ENCODE peak calls at places on chromosomes 11 and 22, in eight cellular contexts. T is progenitor cell of endocrine pancreas, Q is sigmoid colon, S is left lung, C is GM23338, M is H1, E is GM12865, D is mesothelial cell of epicardium. K is an unnamed sample.

GRCh38 chr11:65854871-65855837 is 2.8 kb downstream of the CFL1 start:
- DNase-seq in E (peak; percentile 1), D (peak; percentile 34), T (no peak), M (no peak), C (no peak), Q (peak; percentile 68), S (no peak), K (no peak)

GRCh38 chr11:73787051-73787642 is 527 bp upstream of the MRPL48 start:
- DNase-seq in Q (no peak), M (no peak), T (no peak), S (no peak), D (no peak), E (no peak), C (no peak), K (no peak)

GRCh38 chr11:79025622-79026021 is 415.2 kb downstream of the TENM4 start:
- DNase-seq in T (no peak), Q (no peak), E (no peak), M (no peak), C (peak; percentile 53), S (no peak), D (no peak), K (no peak)

GRCh38 chr22:45445031-45445710 is 31.7 kb downstream of the RIBC2 start:
- DNase-seq in D (no peak), S (no peak), C (no peak), M (no peak), T (no peak), Q (no peak), E (no peak), K (no peak)

GRCh38 chr11:36469063-36469462 is 41.0 kb downstream of the TRAF6 start:
- DNase-seq in M (peak; percentile 94), C (peak; percentile 93), S (no peak), D (no peak), T (no peak), E (no peak), Q (no peak), K (peak; percentile 58)

GRCh38 chr11:12723410-12724297 is 49.4 kb downstream of the TEAD1 start:
- DNase-seq in T (no peak), Q (no peak), E (no peak), M (no peak), C (peak; percentile 85), S (no peak), D (no peak), K (no peak)

GRCh38 chr11:68839953-68840641 is 1.6 kb downstream of the CPT1A start:
- DNase-seq in Q (no peak), S (no peak), T (no peak), D (no peak), C (peak; percentile 76), M (no peak), E (peak; percentile 74), K (no peak)

GRCh38 chr11:61885166-61885778 is 6.1 kb downstream of the FADS3 start:
- DNase-seq in M (peak; percentile 45), S (no peak), Q (no peak), T (no peak), E (no peak), D (no peak), C (no peak), K (no peak)

GRCh38 chr22:28514314-28514713 is 165.3 kb downstream of the TTC28 start:
- DNase-seq in Q (no peak), D (no peak), S (no peak), C (no peak), T (no peak), M (no peak), E (no peak), K (no peak)

GRCh38 chr22:47002692-47003091 is 240.2 kb downstream of the TBC1D22A start:
- DNase-seq in M (no peak), D (no peak), E (no peak), S (no peak), C (no peak), T (no peak), Q (peak; percentile 34), K (no peak)

GRCh38 chr11:116928102-116928777 is 90.8 kb upstream of the APOA1 start:
- DNase-seq in C (no peak), T (no peak), E (peak; percentile 68), M (no peak), Q (no peak), S (no peak), D (no peak), K (no peak)

GRCh38 chr11:73971175-73971719 is 11.4 kb downstream of the UCP2 start:
- DNase-seq in M (no peak), C (no peak), Q (no peak), E (peak; percentile 30), S (no peak), D (no peak), T (no peak), K (no peak)

GRCh38 chr22:47739616-47740015 is 977.2 kb downstream of the TBC1D22A start:
- DNase-seq in S (no peak), M (no peak), T (no peak), D (no peak), C (no peak), Q (no peak), E (no peak), K (no peak)

GRCh38 chr11:129770993-129771392 is 44.7 kb upstream of the TMEM45B start:
- DNase-seq in E (no peak), T (no peak), C (no peak), M (no peak), S (no peak), D (no peak), Q (no peak), K (no peak)

GRCh38 chr11:96037267-96037990 is 113.5 kb upstream of the MTMR2 start:
- DNase-seq in M (no peak), S (no peak), C (no peak), E (no peak), D (no peak), T (no peak), Q (no peak), K (no peak)

GRCh38 chr11:134397304-134398078 is 14.6 kb downstream of the B3GAT1 start:
- DNase-seq in C (no peak), D (no peak), Q (no peak), S (no peak), E (no peak), T (no peak), M (no peak), K (no peak)

GRCh38 chr22:42313804-42314581 is 43.5 kb upstream of the TCF20 start:
- DNase-seq in S (no peak), T (peak; percentile 39), M (peak; percentile 78), E (peak; percentile 49), D (no peak), C (peak; percentile 89), Q (peak; percentile 75), K (no peak)

GRCh38 chr11:74154621-74155281 is 16.1 kb downstream of the C2CD3 start:
- DNase-seq in C (no peak), S (no peak), M (no peak), Q (no peak), E (no peak), T (no peak), D (no peak), K (no peak)

GRCh38 chr22:30705710-30706651 is 11.3 kb downstream of the OSBP2 start:
- DNase-seq in E (peak; percentile 86), C (no peak), Q (no peak), S (no peak), D (no peak), M (no peak), T (no peak), K (no peak)
- TF ChIP-seq CTCF in E (no peak), C (no peak), Q (no peak), S (no peak), D (no peak), M (no peak), T (no peak), K (no peak)

GRCh38 chr11:70282012-70282411 is 11.5 kb downstream of the PPFIA1 start:
- DNase-seq in S (no peak), E (no peak), T (no peak), Q (no peak), C (no peak), M (no peak), D (no peak), K (no peak)
- TF ChIP-seq CTCF in S (no peak), E (no peak), T (no peak), Q (no peak), C (no peak), M (no peak), D (no peak), K (no peak)

DNA sequence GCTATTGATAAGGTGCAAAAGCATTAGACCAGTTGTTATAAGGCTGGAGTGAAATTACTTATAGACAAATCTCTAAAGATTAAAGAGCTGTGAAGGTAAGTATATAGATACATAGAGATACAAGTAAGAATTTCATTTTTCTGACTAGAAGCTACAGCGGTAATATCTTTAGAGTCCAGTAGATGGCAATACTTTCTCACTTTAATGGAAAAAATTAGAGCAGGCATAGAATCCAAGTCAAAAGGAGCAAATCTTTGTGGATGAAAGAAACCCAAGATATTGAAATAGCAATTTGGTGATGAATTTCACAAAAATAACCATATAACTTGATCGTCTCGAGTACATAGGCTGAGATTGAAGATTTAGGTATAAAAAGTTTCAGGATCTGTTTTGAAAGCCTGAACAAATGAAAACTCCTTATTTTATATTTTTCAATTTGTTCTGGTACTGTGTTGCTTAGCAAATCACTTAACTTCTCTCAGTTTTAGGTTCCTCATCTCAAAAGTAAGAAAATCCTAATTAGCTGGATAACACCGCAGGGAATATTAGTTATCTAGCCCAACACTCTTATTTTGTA is 81.9 kb downstream of the UVRAG start:
- DNase-seq in C (peak; percentile 58), S (no peak), Q (no peak), T (no peak), M (no peak), D (no peak), E (peak; percentile 40), K (no peak)
- TF ChIP-seq CTCF in C (peak; percentile 52), S (peak; percentile 49), Q (peak; percentile 74), T (peak; percentile 80), M (peak; percentile 42), D (peak; percentile 79), E (peak; percentile 36), K (peak; percentile 89)

GRCh38 chr11:60343094-60343704 is 16.1 kb downstream of the MS4A6E start:
- DNase-seq in S (no peak), C (peak; percentile 67), D (no peak), T (no peak), M (no peak), Q (no peak), E (peak; percentile 52), K (no peak)

GRCh38 chr11:60347084-60347797 is 20.2 kb downstream of the MS4A6E start:
- DNase-seq in Q (no peak), D (no peak), M (no peak), S (no peak), C (no peak), E (peak; percentile 38), T (no peak), K (no peak)

GRCh38 chr11:60344146-60344545 is 17.1 kb downstream of the MS4A6E start:
- DNase-seq in C (no peak), S (no peak), E (no peak), D (no peak), Q (no peak), M (no peak), T (no peak), K (no peak)

GRCh38 chr11:60348116-60348515 is 21.1 kb downstream of the MS4A6E start:
- DNase-seq in D (no peak), S (no peak), E (peak; percentile 33), T (no peak), Q (no peak), C (peak; percentile 51), M (no peak), K (no peak)

DNA sequence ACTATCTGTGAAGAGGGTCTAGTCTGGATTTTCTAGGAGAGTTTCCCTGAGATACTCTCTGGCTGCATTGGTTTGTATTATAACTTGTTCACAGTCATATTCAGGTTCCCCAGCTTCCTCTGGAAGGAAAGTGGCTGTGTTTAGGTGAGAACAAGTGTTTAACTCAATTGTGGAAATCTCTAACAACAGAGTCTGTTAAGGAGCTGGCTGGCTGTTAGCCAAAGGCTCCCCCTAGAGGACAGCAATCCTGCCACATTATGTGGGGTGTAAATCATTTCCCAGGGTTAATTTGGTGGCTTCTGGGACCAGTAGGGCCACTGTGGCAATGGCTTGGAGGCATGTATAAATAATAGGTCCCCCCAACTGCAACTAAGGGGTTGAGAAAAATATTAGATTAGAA is 18.4 kb downstream of the MS4A6E start:
- DNase-seq in Q (no peak), C (peak; percentile 69), E (peak; percentile 70), T (no peak), S (no peak), M (peak; percentile 64), D (no peak), K (no peak)
- TF ChIP-seq CTCF in Q (no peak), C (peak; percentile 84), E (peak; percentile 76), T (peak; percentile 54), S (peak; percentile 33), M (peak; percentile 83), D (peak; percentile 16), K (peak; percentile 68)